ENCODE peak calls at places on chromosomes 5 and 9, in seven cellular contexts. M, Y, A, G, X, H and B are unnamed samples. For H3K4me1, the result is how much of the 10 kb centered on the place peaks cover.

GRCh38 chr5:140220032-140220697 is 45.2 kb downstream of the CYSTM1 start:
- DNase-seq in G (no peak), A (no peak), X (no peak), Y (no peak), H (no peak), M (no peak), B (no peak)

GRCh38 chr9:130994135-130994534 is 14.8 kb upstream of the LAMC3 start:
- DNase-seq in H (no peak), A (no peak), X (no peak), Y (no peak), M (no peak), G (no peak), B (no peak)

GRCh38 chr5:74543162-74543995 is 97.1 kb downstream of the ENC1 start:
- DNase-seq in X (no peak), G (peak), M (peak), Y (no peak), A (no peak), H (no peak), B (peak)

GRCh38 chr9:126851286-126851880 is 9.1 kb upstream of the ZBTB34 start:
- DNase-seq in M (no peak), X (no peak), G (no peak), Y (no peak), A (no peak), H (no peak), B (no peak)

GRCh38 chr9:136648746-136649145 is 14.0 kb upstream of the EGFL7 start:
- DNase-seq in M (no peak), H (peak), Y (no peak), G (peak), X (no peak), A (peak), B (no peak)

GRCh38 chr9:128215491-128216404 is 12.6 kb downstream of the DNM1 start:
- DNase-seq in H (no peak), Y (no peak), A (no peak), X (no peak), M (no peak), G (peak), B (no peak)

GRCh38 chr9:136543830-136544548 is 1.9 kb downstream of the NOTCH1 start:
- DNase-seq in X (no peak), A (peak), Y (no peak), G (no peak), M (peak), H (peak), B (no peak)

GRCh38 chr5:124697912-124698690 is 48.3 kb downstream of the ZNF608 start:
- DNase-seq in A (no peak), Y (no peak), X (no peak), G (no peak), M (peak), H (no peak), B (no peak)

GRCh38 chr5:36496471-36496870 is 109.9 kb upstream of the SLC1A3 start:
- DNase-seq in H (no peak), A (no peak), G (no peak), Y (no peak), M (no peak), X (no peak), B (no peak)

GRCh38 chr9:75130621-75131020 is 42.3 kb downstream of the OSTF1 start:
- DNase-seq in X (no peak), H (no peak), G (no peak), Y (no peak), M (no peak), A (no peak), B (no peak)

GRCh38 chr9:35719546-35719945 is 12.4 kb downstream of the TLN1 start:
- DNase-seq in G (no peak), Y (no peak), M (no peak), X (no peak), H (no peak), A (no peak), B (no peak)

GRCh38 chr5:74762599-74762998 is 4.3 kb downstream of the GFM2 start:
- DNase-seq in G (no peak), H (no peak), X (no peak), Y (no peak), M (no peak), A (no peak), B (no peak)

GRCh38 chr9:33637881-33638280 is 113.8 kb downstream of the ANKRD18B start:
- DNase-seq in M (no peak), G (no peak), Y (no peak), X (no peak), A (no peak), H (no peak), B (no peak)

GRCh38 chr5:16520806-16521205 is 55.2 kb upstream of the ZNF622 start:
- DNase-seq in Y (no peak), G (no peak), A (no peak), M (no peak), X (peak), H (no peak), B (no peak)

GRCh38 chr5:95027151-95027721 is 257.7 kb downstream of the MCTP1 start:
- DNase-seq in M (no peak), H (no peak), Y (no peak), X (no peak), A (no peak), G (no peak), B (no peak)

GRCh38 chr5:138241688-138242547 is 28.8 kb upstream of the CDC23 start:
- DNase-seq in M (no peak), H (peak), X (peak), G (peak), Y (peak), A (peak), B (no peak)

GRCh38 chr5:78797945-78798731 is 149.6 kb upstream of the LHFPL2 start:
- DNase-seq in Y (no peak), M (no peak), A (no peak), G (peak), X (no peak), H (no peak), B (no peak)

GRCh38 chr9:133979921-133980863 is 11.9 kb downstream of the VAV2 start:
- DNase-seq in A (no peak), H (peak), G (peak), Y (no peak), X (no peak), M (no peak), B (no peak)

GRCh38 chr5:40754381-40755092 is 1.2 kb downstream of the TTC33 start:
- DNase-seq in G (no peak), H (no peak), A (no peak), Y (no peak), M (no peak), X (no peak), B (no peak)

GRCh38 chr5:179315356-179315890 is 29.8 kb downstream of the ADAMTS2 start:
- DNase-seq in M (no peak), A (no peak), X (no peak), H (no peak), Y (no peak), G (no peak), B (no peak)

GRCh38 chr5:40453689-40454088 is 226.0 kb upstream of the PTGER4 start:
- DNase-seq in H (no peak), A (no peak), Y (no peak), X (no peak), M (no peak), G (no peak), B (no peak)

GRCh38 chr9:6644346-6645152 is 980 bp downstream of the GLDC start:
- DNase-seq in H (no peak), Y (no peak), A (no peak), X (no peak), G (no peak), M (no peak), B (no peak)

GRCh38 chr9:81868145-81868544 is 60.1 kb upstream of the SPATA31D4 start:
- DNase-seq in M (no peak), Y (no peak), H (no peak), X (no peak), G (no peak), A (no peak), B (no peak)

GRCh38 chr5:37840036-37840909 is at the start of gene GDNF:
- DNase-seq in H (peak), Y (no peak), G (peak), M (no peak), X (peak), A (no peak), B (no peak)
- H3K4me1 ChIP-seq in H (half or more), Y (under half), G (under half), M (under half), X (under half), A (under half), B (under half)

GRCh38 chr9:132673355-132673754 is 3.1 kb downstream of the GTF3C4 start:
- DNase-seq in X (no peak), Y (no peak), A (no peak), G (peak), H (no peak), M (no peak), B (no peak)
- TF ChIP-seq CTCF in X (no peak), Y (no peak), A (no peak), G (peak), H (no peak), M (no peak), B (no peak)

DNA sequence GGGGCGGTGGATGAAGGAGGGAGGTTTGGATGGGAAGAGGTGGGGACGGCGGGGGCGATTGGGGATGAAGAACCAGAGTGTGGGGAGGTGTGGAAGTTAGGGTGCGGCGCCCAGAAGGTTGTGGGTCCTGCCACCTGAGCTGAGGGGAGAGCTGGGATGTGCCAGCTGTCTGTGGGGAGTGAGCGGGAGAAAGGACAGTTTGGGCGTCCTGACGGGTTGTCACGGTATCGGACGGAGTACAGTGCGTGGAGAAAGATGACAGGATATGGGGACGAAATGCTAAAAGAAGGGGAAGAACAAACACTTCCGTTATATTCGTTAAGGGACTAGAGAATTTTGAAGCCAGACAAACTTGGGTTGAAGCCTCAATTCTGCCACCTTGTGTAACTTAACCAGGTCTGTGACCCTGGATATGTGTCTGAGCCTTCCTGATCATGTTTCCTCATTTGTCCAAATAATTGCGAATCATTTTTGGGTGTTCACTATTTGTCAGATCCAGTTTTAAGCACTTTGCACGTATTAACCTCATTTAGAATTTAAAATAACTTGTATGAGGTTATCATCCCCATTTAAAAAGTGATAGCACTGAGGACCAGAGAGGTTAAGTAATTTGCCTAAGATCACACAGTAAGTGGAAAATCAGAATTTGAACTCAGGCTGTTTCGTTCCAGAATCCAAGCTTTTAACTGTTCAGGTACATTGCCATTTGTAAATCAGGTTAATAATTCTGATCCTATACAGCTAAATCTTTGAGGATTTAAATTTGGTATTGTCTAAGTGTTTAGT is 689 bp downstream of the CNTRL start:
- DNase-seq in G (no peak), Y (peak), H (no peak), M (no peak), X (no peak), A (no peak), B (no peak)
- H3K4me1 ChIP-seq in G (under half), Y (under half), H (under half), M (under half), X (under half), A (under half), B (under half)

DNA sequence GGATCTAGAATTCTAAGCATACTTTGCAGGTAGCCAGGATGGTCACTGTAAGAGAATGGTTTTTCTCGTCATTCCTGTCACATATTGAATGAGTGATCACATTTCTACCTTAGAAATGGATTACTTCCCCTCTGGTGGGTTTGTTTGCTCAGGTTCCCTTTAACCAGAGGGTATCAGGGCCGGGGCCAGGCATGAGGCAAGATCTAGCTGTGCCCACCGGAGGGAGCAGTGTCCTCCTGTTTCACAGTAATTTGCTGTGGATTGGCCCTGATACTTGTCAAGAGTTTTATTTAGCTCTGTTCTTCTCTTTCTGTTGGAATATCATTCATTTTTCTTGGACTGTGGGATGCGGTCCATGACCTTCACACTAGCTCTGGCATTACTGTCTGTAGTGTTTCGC is 42.3 kb upstream of the ZBED3 start:
- DNase-seq in M (peak), X (no peak), Y (peak), A (no peak), H (no peak), G (peak), B (no peak)
- TF ChIP-seq CTCF in M (peak), X (peak), Y (no peak), A (no peak), H (no peak), G (peak), B (no peak)

GRCh38 chr9:91992636-91993035 is 42.6 kb upstream of the ROR2 start:
- DNase-seq in A (no peak), H (no peak), M (no peak), X (no peak), G (peak), Y (no peak), B (no peak)
- H3K4me1 ChIP-seq in A (under half), H (under half), M (under half), X (under half), G (under half), Y (under half), B (under half)

DNA sequence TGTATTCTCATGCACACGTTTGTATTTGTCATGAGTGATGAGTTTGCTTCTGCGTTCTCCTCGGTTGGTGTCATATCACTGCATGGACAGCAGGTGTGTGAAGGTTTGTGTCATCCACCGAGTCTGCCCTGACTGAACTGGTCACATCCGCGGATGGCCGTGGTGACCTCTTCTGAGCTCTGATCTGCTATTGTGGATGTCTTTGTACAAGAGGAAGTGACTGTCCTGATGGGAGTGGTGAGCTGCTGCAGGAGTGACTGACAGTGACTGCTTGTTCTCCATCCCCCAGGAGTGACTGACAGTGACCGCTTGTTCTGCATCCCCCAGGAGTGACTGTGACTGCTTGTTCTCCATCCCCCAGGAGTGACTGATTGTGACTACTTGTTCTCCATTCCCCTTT is 69.9 kb downstream of the EHMT1 start:
- DNase-seq in H (no peak), M (no peak), A (no peak), Y (no peak), G (no peak), X (no peak), B (no peak)
- TF ChIP-seq CTCF in H (no peak), M (no peak), A (no peak), Y (no peak), G (no peak), X (no peak), B (no peak)

GRCh38 chr9:125749287-125749935 is 2.2 kb downstream of the PBX3 start:
- DNase-seq in Y (no peak), A (no peak), X (no peak), M (no peak), H (no peak), G (no peak), B (no peak)

GRCh38 chr9:125749951-125750655 is 2.9 kb downstream of the PBX3 start:
- DNase-seq in G (peak), X (no peak), A (no peak), H (no peak), M (no peak), Y (no peak), B (no peak)

GRCh38 chr9:125748511-125749099 is 1.4 kb downstream of the PBX3 start:
- DNase-seq in Y (no peak), G (peak), H (peak), X (no peak), A (no peak), M (peak), B (no peak)

GRCh38 chr9:125752070-125752628 is 5.0 kb downstream of the PBX3 start:
- DNase-seq in A (no peak), G (no peak), H (no peak), M (no peak), X (no peak), Y (no peak), B (no peak)

GRCh38 chr9:125750656-125751035 is 3.5 kb downstream of the PBX3 start:
- DNase-seq in M (no peak), X (no peak), Y (no peak), A (no peak), H (no peak), G (peak), B (no peak)
- H3K4me1 ChIP-seq in M (under half), X (under half), Y (under half), A (under half), H (under half), G (under half), B (under half)

GRCh38 chr9:98120476-98120875 is 1.5 kb upstream of the TRIM14 start:
- DNase-seq in X (no peak), A (no peak), M (no peak), H (no peak), Y (no peak), G (no peak), B (no peak)

GRCh38 chr9:98124637-98125426 is 5.8 kb upstream of the TRIM14 start:
- DNase-seq in Y (no peak), X (no peak), M (no peak), A (no peak), G (no peak), H (no peak), B (no peak)

GRCh38 chr9:98117984-98118639 is 910 bp downstream of the TRIM14 start:
- DNase-seq in X (peak), H (no peak), G (peak), M (peak), Y (peak), A (no peak), B (no peak)

GRCh38 chr9:98121096-98121495 is 2.1 kb upstream of the TRIM14 start:
- DNase-seq in A (no peak), Y (no peak), M (peak), H (no peak), X (no peak), G (no peak), B (no peak)

DNA sequence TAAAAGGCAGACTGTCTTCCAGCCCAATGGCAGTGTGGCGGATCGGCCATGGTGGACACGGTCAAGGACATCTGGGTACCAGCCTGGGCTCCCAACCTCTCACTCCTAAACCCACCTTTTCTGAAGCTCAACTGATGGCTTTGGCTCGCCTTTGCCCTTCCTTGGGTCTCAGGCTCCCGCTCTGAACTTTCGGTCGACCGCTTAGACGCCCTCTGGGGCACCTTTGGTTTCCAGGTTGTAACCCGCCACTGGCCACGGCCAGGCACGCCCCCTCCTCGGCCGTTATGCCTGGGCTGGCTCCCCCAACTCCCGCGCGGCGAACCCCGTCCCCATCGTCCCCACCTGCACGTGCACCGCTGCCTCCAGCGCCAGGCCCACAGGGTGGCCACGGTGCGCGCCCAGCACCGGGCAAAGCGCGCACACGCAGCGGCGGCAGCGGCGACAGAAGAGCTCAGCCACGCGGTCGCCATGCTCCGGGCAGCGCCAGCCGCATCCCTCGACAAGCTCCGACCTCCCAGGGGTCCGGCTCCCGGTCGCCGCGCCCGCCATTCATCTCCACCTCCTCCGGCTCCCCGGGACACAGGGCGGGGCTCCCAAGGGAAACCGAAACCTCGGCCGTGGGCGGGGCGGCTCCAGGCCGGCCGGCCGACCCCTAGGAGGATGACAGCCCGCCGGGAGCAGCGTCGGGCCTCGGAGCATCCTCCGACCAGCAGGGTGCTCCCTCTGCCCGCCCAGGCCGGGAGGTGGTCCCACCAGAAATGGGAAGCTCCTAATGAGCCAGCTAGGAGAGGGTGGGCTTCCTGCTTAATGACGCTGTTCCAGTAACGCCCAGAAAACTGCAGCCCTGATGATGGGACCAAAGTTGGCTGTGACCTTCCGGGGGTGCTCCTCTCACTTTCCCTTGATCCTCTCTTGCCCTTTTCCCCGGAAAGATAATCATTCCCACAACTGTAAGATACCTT is at the start of gene TRIM14:
- DNase-seq in X (peak), A (no peak), G (peak), H (peak), M (peak), Y (peak), B (no peak)
- TF ChIP-seq CTCF in X (peak), A (no peak), G (peak), H (no peak), M (peak), Y (no peak), B (no peak)

DNA sequence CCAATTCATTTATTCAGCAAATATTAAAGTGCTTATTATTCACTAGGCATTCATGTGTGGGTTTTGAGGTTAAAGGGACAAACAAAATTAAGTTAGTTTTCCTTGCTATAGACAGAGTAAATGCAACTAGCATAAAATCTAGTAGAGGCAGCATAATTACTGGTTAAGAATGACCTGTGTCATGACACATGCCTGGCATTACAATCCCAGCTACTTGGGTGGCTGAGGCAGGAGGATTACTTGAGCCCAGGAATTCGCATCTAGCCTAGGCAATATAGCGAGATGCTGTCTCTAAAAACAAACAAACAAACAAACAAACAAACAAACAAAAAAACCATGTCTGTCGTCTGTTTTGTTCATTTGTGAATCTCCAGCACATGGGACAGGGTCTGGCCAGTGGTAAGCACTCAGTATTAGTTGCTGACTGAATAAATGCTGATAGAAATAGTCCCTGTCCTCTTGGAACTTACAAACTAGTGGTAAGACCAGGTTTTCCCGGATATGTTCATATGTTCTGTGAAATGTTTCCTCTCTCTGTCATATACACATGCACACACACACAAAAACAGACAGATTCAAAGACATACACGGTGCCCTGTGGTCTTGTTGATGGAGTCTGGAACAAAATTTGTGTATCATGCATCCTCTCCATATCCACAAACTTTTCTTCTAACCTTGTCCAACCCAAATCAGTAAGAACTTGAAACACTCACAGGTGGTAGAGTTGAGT is 41.8 kb upstream of the TNFAIP8 start:
- DNase-seq in G (no peak), H (no peak), Y (no peak), M (no peak), A (no peak), X (no peak), B (no peak)
- H3K4me1 ChIP-seq in G (under half), H (under half), Y (half or more), M (under half), A (under half), X (under half), B (under half)